ENCODE peak calls at places on chromosome 5, in seven cellular contexts. Z is left ventricle myocardium inferior, J is body of pancreas, N is right cardiac atrium, H is upper lobe of left lung, M is transverse colon, V is vagina. Q is an unnamed sample. For H3K4me1, the result is how much of the 10 kb centered on the place peaks cover.

GRCh38 chr5:136054133-136054996 is 25.6 kb downstream of the TGFBI start:
- DNase-seq in Z (no peak), J (no peak), N (no peak), H (no peak), M (no peak), V (no peak), Q (no peak)

GRCh38 chr5:5638193-5638592 is 215.7 kb downstream of the ICE1 start:
- DNase-seq in Z (no peak), J (no peak), N (no peak), H (no peak), M (no peak), V (no peak), Q (no peak)

GRCh38 chr5:73233053-73233460 is 60.1 kb downstream of the TMEM174 start:
- DNase-seq in Z (no peak), J (no peak), N (no peak), H (no peak), M (no peak), V (no peak), Q (no peak)

GRCh38 chr5:83632874-83633273 is 87.8 kb downstream of the HAPLN1 start:
- DNase-seq in Z (no peak), J (no peak), N (no peak), H (no peak), M (no peak), V (no peak), Q (no peak)

GRCh38 chr5:68041293-68041692 is 174.3 kb upstream of the PIK3R1 start:
- DNase-seq in Z (peak), J (no peak), N (peak), H (peak), M (peak), V (no peak), Q (no peak)

GRCh38 chr5:154403776-154404387 is 41.9 kb upstream of the SAP30L start:
- DNase-seq in Z (no peak), J (no peak), N (no peak), H (no peak), M (no peak), V (no peak), Q (no peak)

GRCh38 chr5:55866934-55867333 is 15.8 kb downstream of the IL31RA start:
- DNase-seq in Z (no peak), J (no peak), N (no peak), H (no peak), M (no peak), V (no peak), Q (no peak)

GRCh38 chr5:852431-853401 is 1.9 kb upstream of the ZDHHC11 start:
- DNase-seq in Z (no peak), J (no peak), N (peak), H (no peak), M (no peak), V (no peak), Q (no peak)

GRCh38 chr5:150522504-150523464 is 14.9 kb downstream of the NDST1 start:
- DNase-seq in Z (peak), J (peak), N (peak), H (no peak), M (peak), V (no peak), Q (no peak)

GRCh38 chr5:173472164-173472563 is 143.9 kb upstream of the STC2 start:
- DNase-seq in Z (peak), J (peak), N (peak), H (no peak), M (peak), V (no peak), Q (no peak)

GRCh38 chr5:66324357-66324756 is 180.3 kb downstream of the SREK1 start:
- DNase-seq in Z (peak), J (peak), N (peak), H (no peak), M (no peak), V (no peak), Q (no peak)

GRCh38 chr5:76854644-76855043 is 4.8 kb downstream of the S100Z start:
- DNase-seq in Z (no peak), J (no peak), N (no peak), H (no peak), M (no peak), V (no peak), Q (no peak)

GRCh38 chr5:76850543-76851140 is 828 bp downstream of the S100Z start:
- DNase-seq in Z (no peak), J (no peak), N (no peak), H (no peak), M (no peak), V (no peak), Q (no peak)

GRCh38 chr5:76851713-76852369 is 2.0 kb downstream of the S100Z start:
- DNase-seq in Z (peak), J (no peak), N (peak), H (no peak), M (no peak), V (no peak), Q (no peak)

GRCh38 chr5:76849767-76850291 is at the start of gene S100Z:
- DNase-seq in Z (no peak), J (no peak), N (no peak), H (no peak), M (no peak), V (no peak), Q (no peak)

GRCh38 chr5:76852716-76853115 is 2.9 kb downstream of the S100Z start:
- DNase-seq in Z (no peak), J (no peak), N (no peak), H (no peak), M (no peak), V (no peak), Q (no peak)
- H3K4me3 ChIP-seq in Z (no peak), J (no peak), N (no peak), H (no peak), M (no peak), V (no peak), Q (no peak)

GRCh38 chr5:17218353-17219005 is 1.0 kb downstream of the BASP1 start:
- DNase-seq in Z (peak), J (peak), N (peak), H (peak), M (peak), V (no peak), Q (peak)
- H3K4me1 ChIP-seq in Z (under half), J (under half), N (under half), H (under half), M (under half), V (under half), Q (under half)

DNA sequence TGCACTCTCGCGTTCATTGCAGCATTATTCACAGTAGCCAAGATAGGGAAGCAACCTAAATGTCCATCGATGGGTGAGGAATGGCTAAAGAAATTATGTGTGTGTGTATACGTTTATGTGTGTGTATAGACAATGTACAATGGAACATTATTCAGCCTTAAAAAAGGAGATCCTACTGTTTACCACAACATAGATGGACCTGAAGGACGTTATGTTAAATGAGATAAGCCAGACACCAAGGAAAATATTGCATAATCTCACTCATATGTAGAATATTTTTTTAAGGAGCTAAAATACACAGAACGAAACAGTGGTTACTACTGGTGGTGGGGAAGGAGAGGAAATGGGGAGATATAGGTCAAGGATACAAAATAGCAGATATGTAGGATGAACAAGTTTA is 2.4 kb downstream of the KIF2A start:
- DNase-seq in Z (no peak), J (no peak), N (no peak), H (no peak), M (no peak), V (no peak), Q (no peak)
- H3K4me3 ChIP-seq in Z (no peak), J (no peak), N (no peak), H (no peak), M (no peak), V (no peak), Q (no peak)

GRCh38 chr5:122465994-122466393 is 154.0 kb downstream of the SNCAIP start:
- DNase-seq in Z (no peak), J (no peak), N (no peak), H (no peak), M (no peak), V (no peak), Q (no peak)
- H3K4me1 ChIP-seq in Z (under half), J (under half), N (under half), H (under half), M (under half), V (under half), Q (under half)

DNA sequence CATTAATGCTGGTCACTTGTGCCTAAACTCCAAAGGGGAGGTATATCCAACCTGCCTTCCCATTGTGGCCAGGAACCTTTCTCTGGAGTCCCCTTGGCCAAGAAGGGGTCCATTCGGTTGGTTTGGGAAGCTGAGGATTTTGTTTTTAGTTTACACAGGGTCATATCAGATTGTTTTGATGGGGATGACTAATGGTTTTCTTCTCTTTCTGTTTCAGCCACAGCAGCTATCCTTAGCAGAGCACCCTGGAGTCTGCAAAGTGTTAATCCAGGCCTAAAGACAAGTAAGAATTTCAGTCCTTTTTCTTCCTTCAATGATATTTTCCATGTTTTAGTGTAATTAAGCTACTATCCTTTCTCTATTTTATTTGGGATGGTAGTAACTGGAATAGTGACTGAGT is 127.8 kb upstream of the CCDC152 start:
- DNase-seq in Z (no peak), J (no peak), N (no peak), H (no peak), M (no peak), V (no peak), Q (no peak)
- H3K4me3 ChIP-seq in Z (no peak), J (no peak), N (no peak), H (no peak), M (no peak), V (no peak), Q (no peak)

GRCh38 chr5:168292783-168293696 is 1.6 kb downstream of the WWC1 start:
- DNase-seq in Z (no peak), J (no peak), N (no peak), H (peak), M (no peak), V (no peak), Q (no peak)

GRCh38 chr5:168290902-168291280 is 554 bp upstream of the WWC1 start:
- DNase-seq in Z (no peak), J (no peak), N (no peak), H (no peak), M (no peak), V (no peak), Q (no peak)

GRCh38 chr5:168291281-168291960 is at the start of gene WWC1:
- DNase-seq in Z (no peak), J (peak), N (peak), H (peak), M (peak), V (no peak), Q (peak)

GRCh38 chr5:168295574-168296201 is 4.2 kb downstream of the WWC1 start:
- DNase-seq in Z (no peak), J (peak), N (no peak), H (no peak), M (no peak), V (no peak), Q (no peak)

DNA sequence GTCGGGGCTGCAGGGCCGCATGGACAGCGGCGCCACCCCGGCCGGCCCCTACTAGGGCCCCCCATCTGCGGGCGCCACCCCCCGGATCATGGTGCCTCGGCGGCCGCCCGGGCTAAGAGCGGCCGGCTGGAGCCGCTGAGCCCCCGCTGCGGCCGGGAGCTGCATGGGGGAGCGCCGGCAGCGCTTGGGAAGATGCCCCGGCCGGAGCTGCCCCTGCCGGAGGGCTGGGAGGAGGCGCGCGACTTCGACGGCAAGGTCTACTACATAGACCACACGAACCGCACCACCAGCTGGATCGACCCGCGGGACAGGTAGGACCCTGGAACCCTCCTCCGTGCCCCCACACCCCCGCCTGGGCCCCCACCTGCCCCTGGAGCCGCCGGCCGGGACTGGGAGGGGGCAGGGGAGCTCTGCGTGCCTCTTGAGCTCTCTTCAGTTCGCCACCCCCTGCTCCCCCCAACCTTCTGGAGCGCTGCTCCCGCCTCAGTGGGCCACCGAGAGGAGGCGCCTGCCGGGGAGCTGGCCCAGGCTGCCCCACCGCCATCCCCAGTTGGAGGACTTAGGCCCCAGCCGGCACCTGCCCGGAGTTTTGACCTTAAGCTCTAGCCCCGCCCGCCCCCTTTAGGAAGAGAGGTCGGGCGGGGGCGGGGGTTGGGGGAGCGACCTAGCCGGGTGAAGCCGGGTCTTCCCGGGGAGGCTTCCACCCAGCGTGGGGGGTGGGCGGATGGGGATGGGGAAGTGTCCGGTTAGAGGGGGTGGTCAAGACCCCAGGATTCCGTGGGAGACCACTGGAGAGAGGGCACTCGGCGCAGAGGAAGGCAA is 727 bp downstream of the WWC1 start:
- DNase-seq in Z (no peak), J (peak), N (no peak), H (no peak), M (peak), V (no peak), Q (peak)
- H3K4me1 ChIP-seq in Z (under half), J (half or more), N (under half), H (under half), M (under half), V (under half), Q (under half)

DNA sequence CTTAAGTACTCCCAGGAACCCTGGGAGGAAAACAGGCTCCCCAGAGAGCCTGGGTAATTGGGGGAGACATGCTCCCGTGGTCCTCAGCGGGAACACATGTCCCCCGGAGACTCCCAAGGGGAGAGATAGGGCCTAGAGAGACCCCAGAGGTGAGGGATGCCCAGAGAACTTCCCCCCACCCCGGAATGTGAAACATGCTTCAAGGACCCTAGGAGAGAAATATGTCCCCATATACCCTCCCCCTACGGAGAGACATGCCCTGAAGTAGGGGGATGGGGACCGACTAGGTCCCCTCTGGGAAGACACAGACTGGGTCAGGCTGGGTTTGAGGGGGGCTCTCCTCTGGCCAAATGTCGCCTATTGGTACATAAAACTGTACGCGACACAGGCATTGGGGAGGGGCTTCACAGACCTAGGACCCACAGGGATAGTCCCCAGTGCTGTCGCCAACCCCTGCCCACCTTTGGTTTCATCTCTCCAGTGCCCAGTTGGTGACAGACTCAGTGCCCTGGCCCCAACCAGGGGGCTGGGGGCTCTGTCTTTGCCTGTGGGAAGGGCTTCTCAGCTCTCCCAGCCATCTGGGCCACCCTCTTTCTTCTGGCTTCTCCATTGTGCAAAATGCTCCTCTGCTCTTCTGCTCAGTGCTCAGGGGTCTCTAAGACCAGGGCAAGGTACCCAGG is 26.9 kb downstream of the PCDH1 start:
- DNase-seq in Z (no peak), J (no peak), N (no peak), H (no peak), M (no peak), V (no peak), Q (no peak)
- H3K4me3 ChIP-seq in Z (peak), J (no peak), N (no peak), H (no peak), M (no peak), V (peak), Q (no peak)

DNA sequence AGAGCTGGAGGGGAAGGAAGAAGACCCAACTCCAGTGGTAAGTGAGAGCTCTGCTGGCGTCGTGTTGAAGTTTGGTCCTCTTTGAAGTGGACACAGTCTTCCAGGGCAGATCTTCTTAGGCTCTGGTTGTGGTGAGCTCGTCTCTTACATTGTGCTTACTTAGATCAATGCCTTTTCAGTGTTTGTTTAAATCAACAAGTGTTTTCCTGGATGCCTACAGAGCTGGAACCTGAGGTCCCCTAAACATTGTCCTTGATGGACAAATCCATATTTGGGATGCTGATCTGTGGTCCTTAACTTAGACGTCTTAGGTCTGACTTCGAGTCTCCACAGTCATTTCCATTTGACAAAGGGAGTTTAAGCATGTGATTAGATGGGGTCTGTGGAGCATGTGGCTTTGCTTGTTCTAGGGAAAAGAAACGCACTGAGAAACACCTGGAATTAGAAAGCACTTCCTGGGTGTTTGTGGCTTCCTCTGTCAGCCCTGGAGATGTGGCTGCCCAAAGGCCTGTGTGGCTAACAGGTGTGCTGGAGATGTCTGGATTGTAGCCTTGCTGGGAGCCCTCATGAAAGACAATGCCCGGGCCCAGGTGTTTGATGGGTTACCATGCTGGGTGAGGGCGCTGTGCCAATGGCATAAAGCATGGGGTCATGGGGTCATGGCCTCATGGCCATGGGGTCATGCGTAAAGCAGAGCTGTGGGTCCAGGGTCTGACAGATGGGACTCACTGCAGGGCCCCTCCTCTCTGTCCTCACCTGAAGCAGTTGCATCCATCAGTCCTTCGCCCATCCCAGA is 21.4 kb downstream of the ANKRD33B start:
- DNase-seq in Z (no peak), J (no peak), N (no peak), H (no peak), M (no peak), V (no peak), Q (no peak)
- H3K4me1 ChIP-seq in Z (half or more), J (under half), N (under half), H (under half), M (under half), V (under half), Q (under half)

DNA sequence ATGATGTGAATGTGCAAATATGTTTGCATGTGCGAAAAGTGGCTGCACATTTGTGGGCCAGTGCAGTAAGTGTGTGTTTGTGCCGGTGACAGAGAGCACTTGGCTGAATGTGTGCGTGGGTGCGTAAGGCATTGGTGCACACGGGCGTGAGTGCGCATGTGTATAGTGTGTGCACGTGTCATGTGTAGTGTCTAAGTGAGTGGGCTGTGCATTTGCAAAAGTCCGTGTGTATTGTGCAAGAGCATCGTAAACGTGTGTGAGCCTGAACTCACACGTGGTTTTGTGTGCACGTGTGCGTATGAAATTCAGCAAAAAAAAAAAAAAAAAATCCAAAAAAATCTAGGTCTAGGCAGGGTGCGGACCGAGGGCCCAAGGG is 6.5 kb upstream of the EBF1 start:
- DNase-seq in Z (no peak), J (no peak), N (peak), H (no peak), M (no peak), V (no peak), Q (peak)
- H3K4me3 ChIP-seq in Z (peak), J (no peak), N (peak), H (no peak), M (peak), V (peak), Q (no peak)

Q was measured in mucosa of descending colon.